ENCODE peak calls at places on chromosomes 6 and 20, in ten cellular contexts. K is HL-60, T is GM23338, C is endothelial cell of umbilical vein, Z is stomach, F is K562, X is SK-N-SH, S is spleen, V is transverse colon, W is Panc1. P is an unnamed sample.

GRCh38 chr6:1767481-1768246 is 157.9 kb downstream of the FOXC1 start:
- DNase-seq in K (no peak), T (no peak), C (peak), Z (no peak), F (no peak), X (peak), S (no peak), V (no peak), W (peak), P (no peak)

GRCh38 chr20:3258429-3258828 is 19.4 kb upstream of the SLC4A11 start:
- DNase-seq in K (no peak), T (peak), C (no peak), Z (no peak), F (no peak), X (no peak), S (no peak), V (no peak), W (no peak), P (no peak)

GRCh38 chr6:52574709-52575489 is 2.0 kb downstream of the TRAM2 start:
- DNase-seq in K (peak), T (no peak), C (peak), Z (peak), F (peak), X (no peak), S (peak), V (peak), W (no peak), P (peak)

GRCh38 chr6:42190784-42191183 is 4.0 kb downstream of the GUCA1B start:
- DNase-seq in K (no peak), T (no peak), C (no peak), Z (no peak), F (no peak), X (no peak), S (no peak), V (no peak), W (no peak), P (no peak)

GRCh38 chr6:107636486-107636885 is 146.6 kb downstream of the SOBP start:
- DNase-seq in K (no peak), T (peak), C (no peak), Z (no peak), F (peak), X (no peak), S (no peak), V (no peak), W (no peak), P (no peak)

GRCh38 chr6:16332175-16332542 is 93.8 kb downstream of the GMPR start:
- DNase-seq in K (peak), T (peak), C (peak), Z (peak), F (peak), X (peak), S (peak), V (peak), W (no peak), P (peak)

GRCh38 chr6:95670011-95670463 is 92.7 kb downstream of the MANEA start:
- DNase-seq in K (no peak), T (no peak), C (no peak), Z (no peak), F (no peak), X (no peak), S (peak), V (no peak), W (no peak), P (no peak)

GRCh38 chr20:52889225-52889624 is 82.9 kb upstream of the TSHZ2 start:
- DNase-seq in K (no peak), T (no peak), C (no peak), Z (no peak), F (no peak), X (no peak), S (no peak), V (no peak), W (no peak), P (no peak)

GRCh38 chr20:32326507-32326851 is 31.7 kb upstream of the ASXL1 start:
- DNase-seq in K (no peak), T (no peak), C (no peak), Z (no peak), F (no peak), X (no peak), S (no peak), V (no peak), W (peak), P (no peak)

GRCh38 chr6:110449545-110449903 is 26.9 kb downstream of the SLC22A16 start:
- DNase-seq in K (no peak), T (no peak), C (no peak), Z (no peak), F (no peak), X (no peak), S (no peak), V (no peak), W (no peak), P (no peak)

GRCh38 chr6:159513074-159513473 is 180.0 kb downstream of the SOD2 start:
- DNase-seq in K (no peak), T (no peak), C (no peak), Z (no peak), F (no peak), X (no peak), S (no peak), V (no peak), W (no peak), P (no peak)

GRCh38 chr20:14685179-14685578 is 347.8 kb upstream of the FLRT3 start:
- DNase-seq in K (no peak), T (no peak), C (no peak), Z (no peak), F (no peak), X (no peak), S (no peak), V (no peak), W (no peak), P (no peak)

GRCh38 chr20:1894951-1895673 is at the start of gene SIRPA:
- DNase-seq in K (peak), T (peak), C (peak), Z (peak), F (peak), X (peak), S (peak), V (peak), W (no peak), P (no peak)

GRCh38 chr20:44442298-44443070 is 33.2 kb upstream of the TTPAL start:
- DNase-seq in K (peak), T (no peak), C (no peak), Z (no peak), F (no peak), X (no peak), S (no peak), V (peak), W (no peak), P (no peak)

GRCh38 chr6:106431972-106432371 is 71.5 kb downstream of the CRYBG1 start:
- DNase-seq in K (no peak), T (no peak), C (no peak), Z (no peak), F (no peak), X (no peak), S (no peak), V (no peak), W (no peak), P (no peak)

GRCh38 chr20:14334306-14334930 is 3.0 kb downstream of the FLRT3 start:
- DNase-seq in K (no peak), T (peak), C (peak), Z (peak), F (no peak), X (peak), S (no peak), V (no peak), W (no peak), P (no peak)

GRCh38 chr6:39100358-39100757 is 14.6 kb downstream of the SAYSD1 start:
- DNase-seq in K (peak), T (no peak), C (no peak), Z (no peak), F (no peak), X (no peak), S (no peak), V (no peak), W (no peak), P (no peak)

GRCh38 chr6:170270984-170271593 is 19.8 kb downstream of the DLL1 start:
- DNase-seq in K (no peak), T (no peak), C (no peak), Z (no peak), F (no peak), X (no peak), S (peak), V (no peak), W (no peak), P (no peak)

GRCh38 chr6:76835695-76836094 is 627.6 kb downstream of the HTR1B start:
- DNase-seq in K (no peak), T (no peak), C (no peak), Z (no peak), F (no peak), X (no peak), S (no peak), V (no peak), W (no peak), P (no peak)

GRCh38 chr6:76835289-76835688 is 628.0 kb downstream of the HTR1B start:
- DNase-seq in K (no peak), T (no peak), C (no peak), Z (no peak), F (no peak), X (no peak), S (no peak), V (no peak), W (no peak), P (no peak)

GRCh38 chr6:76834399-76834798 is 628.9 kb downstream of the HTR1B start:
- DNase-seq in K (no peak), T (no peak), C (no peak), Z (no peak), F (no peak), X (no peak), S (no peak), V (no peak), W (no peak), P (no peak)

GRCh38 chr6:76831299-76831698 is 632.0 kb downstream of the HTR1B start:
- DNase-seq in K (no peak), T (no peak), C (no peak), Z (no peak), F (no peak), X (no peak), S (no peak), V (no peak), W (no peak), P (no peak)
- TF ChIP-seq POLR2AphosphoS5 in K (no peak), T (no peak), C (no peak), Z (no peak), F (no peak), X (no peak), S (no peak), V (no peak), W (no peak), P (no peak)

DNA sequence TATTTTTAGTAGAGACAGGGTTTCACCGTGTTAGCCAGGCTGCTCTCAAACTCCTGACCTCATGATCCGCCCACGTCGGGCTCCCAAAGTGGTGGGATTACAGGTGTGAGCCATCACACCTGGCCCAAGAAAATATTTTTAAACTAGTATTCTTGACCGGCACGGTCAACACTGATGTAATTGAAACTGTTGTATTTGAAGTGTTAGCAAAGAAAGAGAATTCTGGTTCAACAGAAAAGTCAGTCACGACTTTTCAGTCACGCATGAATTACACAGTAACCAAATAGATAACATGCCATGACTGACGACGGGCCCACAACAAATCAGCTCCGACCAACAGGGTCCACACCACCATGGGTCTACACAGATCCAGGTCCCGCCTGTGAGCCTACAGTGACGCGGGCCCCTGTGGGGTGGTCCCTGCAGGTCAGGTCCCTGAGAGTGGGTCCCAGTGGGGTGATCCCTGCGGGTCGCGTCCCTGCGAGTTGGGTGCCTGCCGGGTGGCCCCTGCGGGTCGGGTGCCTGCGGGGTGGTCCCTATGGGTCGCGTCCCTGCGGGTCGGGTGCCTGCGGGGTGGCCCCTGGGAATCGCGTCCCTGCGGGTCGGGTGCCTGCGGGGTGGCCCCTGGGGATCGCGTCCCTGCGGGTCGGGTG is 1.0 kb downstream of the GMEB2 start:
- DNase-seq in K (no peak), T (peak), C (no peak), Z (no peak), F (peak), X (peak), S (peak), V (peak), W (no peak), P (no peak)
- TF ChIP-seq POLR2AphosphoS5 in K (no peak), T (no peak), C (no peak), Z (no peak), F (no peak), X (peak), S (no peak), V (no peak), W (no peak), P (peak)

DNA sequence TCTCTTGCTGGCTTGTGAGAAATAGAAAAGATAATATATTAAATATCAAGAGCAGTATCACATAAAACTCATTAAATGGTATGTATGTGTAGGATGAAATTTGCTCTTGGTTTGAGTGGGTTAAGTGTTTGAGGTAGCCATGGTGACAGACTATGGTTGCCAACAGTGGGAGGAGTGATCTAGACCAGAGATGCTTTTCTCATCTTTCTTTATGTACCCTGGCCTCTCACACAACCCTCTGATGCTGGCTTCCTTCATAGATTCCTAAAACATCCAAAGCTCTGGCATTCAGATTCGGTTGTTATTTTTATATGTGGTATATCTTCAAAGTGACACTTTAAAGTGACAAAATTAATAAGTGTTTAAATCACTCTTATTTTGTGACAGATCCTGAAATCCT is 9.0 kb upstream of the MLIP start:
- DNase-seq in K (no peak), T (no peak), C (no peak), Z (no peak), F (no peak), X (no peak), S (no peak), V (no peak), W (no peak), P (no peak)
- TF ChIP-seq POLR2AphosphoS5 in K (no peak), T (no peak), C (no peak), Z (no peak), F (no peak), X (no peak), S (no peak), V (no peak), W (no peak), P (no peak)

DNA sequence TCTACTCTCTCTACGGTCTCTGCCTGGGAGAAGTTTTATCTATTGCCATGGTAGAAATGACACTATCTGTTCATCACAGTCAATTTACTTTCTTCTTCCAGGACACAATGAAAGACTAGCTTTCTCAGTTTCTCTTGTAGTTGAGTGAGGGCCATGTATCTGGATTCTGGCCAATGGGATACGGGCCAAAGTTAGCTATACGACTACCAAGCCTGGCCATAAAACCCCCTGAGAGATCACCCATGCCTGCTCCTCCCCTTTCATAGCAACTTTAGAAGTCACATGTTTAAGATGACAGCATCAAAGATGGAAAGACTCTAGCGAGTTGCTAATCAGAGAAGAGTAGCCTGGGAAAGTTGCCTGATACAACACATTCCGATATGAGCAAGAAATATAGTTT is 17.8 kb downstream of the RNGTT start:
- DNase-seq in K (no peak), T (no peak), C (no peak), Z (no peak), F (no peak), X (no peak), S (no peak), V (no peak), W (no peak), P (no peak)
- TF ChIP-seq POLR2AphosphoS5 in K (no peak), T (no peak), C (no peak), Z (no peak), F (no peak), X (no peak), S (no peak), V (no peak), W (no peak), P (no peak)

GRCh38 chr20:48457261-48458002 is 370.4 kb downstream of the PREX1 start:
- DNase-seq in K (no peak), T (no peak), C (no peak), Z (no peak), F (no peak), X (no peak), S (no peak), V (no peak), W (no peak), P (no peak)

GRCh38 chr20:48459729-48460395 is 367.9 kb downstream of the PREX1 start:
- DNase-seq in K (no peak), T (no peak), C (no peak), Z (no peak), F (no peak), X (no peak), S (no peak), V (no peak), W (no peak), P (no peak)

GRCh38 chr20:48458003-48458377 is 369.8 kb downstream of the PREX1 start:
- DNase-seq in K (no peak), T (no peak), C (no peak), Z (no peak), F (no peak), X (no peak), S (no peak), V (no peak), W (no peak), P (no peak)

GRCh38 chr20:48460681-48461080 is 367.1 kb downstream of the PREX1 start:
- DNase-seq in K (no peak), T (no peak), C (no peak), Z (no peak), F (no peak), X (no peak), S (no peak), V (no peak), W (no peak), P (no peak)

DNA sequence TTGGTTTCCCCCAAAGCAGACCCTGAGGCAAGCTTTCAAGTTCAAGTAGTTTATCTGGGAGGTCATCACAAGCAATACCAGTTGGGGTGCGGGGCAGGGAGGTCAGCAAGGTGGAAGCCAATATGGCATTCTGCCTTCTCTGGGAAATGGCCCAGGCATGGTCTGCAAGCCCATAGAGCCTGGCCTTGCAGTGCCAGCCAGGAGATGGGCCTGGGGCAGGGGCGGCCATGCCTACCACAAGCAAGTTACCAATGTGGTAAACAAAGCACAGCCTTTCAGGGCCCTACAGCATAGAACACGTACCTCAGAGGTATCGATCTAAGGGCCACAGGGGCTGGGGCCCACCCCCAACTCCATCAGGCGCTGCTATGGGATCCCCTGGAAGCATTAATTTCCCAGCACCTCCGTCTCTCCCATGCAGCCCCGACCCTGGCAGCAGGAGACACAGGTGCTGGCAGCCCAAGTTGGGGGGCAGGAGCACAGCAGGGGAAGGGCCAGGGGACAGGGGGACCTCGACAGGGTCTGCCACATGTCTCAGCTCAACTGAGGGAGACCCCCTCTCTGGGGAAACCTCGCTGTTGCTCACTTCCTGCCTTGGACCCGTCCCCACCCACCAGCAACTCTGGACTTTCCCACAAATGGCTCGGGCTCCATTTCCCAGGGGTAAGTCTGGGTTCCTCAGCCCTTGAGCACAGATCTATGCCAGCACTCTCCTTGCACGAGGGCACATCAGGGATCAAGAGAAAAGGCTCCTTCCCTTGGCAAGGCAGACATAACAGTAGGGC is 369.0 kb downstream of the PREX1 start:
- DNase-seq in K (no peak), T (no peak), C (no peak), Z (no peak), F (no peak), X (no peak), S (no peak), V (no peak), W (no peak), P (no peak)
- TF ChIP-seq POLR2AphosphoS5 in K (no peak), T (no peak), C (no peak), Z (no peak), F (no peak), X (no peak), S (no peak), V (no peak), W (no peak), P (no peak)

GRCh38 chr20:19961298-19961697 is 55.9 kb upstream of the NAA20 start:
- DNase-seq in K (no peak), T (peak), C (no peak), Z (no peak), F (no peak), X (no peak), S (no peak), V (no peak), W (no peak), P (no peak)

GRCh38 chr20:19958923-19959322 is 58.2 kb upstream of the NAA20 start:
- DNase-seq in K (no peak), T (peak), C (no peak), Z (no peak), F (no peak), X (no peak), S (no peak), V (no peak), W (no peak), P (no peak)

GRCh38 chr20:19956976-19957375 is 60.2 kb upstream of the NAA20 start:
- DNase-seq in K (no peak), T (no peak), C (no peak), Z (no peak), F (no peak), X (no peak), S (no peak), V (no peak), W (no peak), P (no peak)

GRCh38 chr20:19960745-19961144 is 56.4 kb upstream of the NAA20 start:
- DNase-seq in K (no peak), T (no peak), C (no peak), Z (no peak), F (no peak), X (no peak), S (no peak), V (no peak), W (no peak), P (no peak)

DNA sequence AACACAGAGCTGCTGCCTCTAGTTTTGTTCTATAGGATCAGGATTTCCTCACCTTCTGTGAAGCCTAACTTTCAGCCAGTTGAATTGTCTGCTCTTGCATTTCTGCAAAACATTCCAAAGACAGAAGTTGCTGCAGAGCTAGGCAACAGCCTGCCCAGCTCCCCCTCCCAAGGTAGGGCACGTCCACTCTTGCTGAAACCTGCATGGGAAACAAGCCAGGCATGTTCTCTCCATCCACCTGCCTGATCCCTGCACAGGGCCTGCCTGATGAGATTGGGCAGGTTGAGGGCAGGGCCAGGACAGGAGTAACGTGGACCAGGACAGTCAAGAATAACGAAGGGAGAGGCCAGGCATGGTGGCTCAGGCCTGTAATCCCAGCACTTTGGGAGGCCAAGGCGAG is 58.9 kb upstream of the NAA20 start:
- DNase-seq in K (no peak), T (no peak), C (no peak), Z (no peak), F (no peak), X (no peak), S (no peak), V (no peak), W (no peak), P (no peak)
- TF ChIP-seq POLR2AphosphoS5 in K (no peak), T (no peak), C (no peak), Z (no peak), F (no peak), X (no peak), S (peak), V (no peak), W (no peak), P (no peak)